ENCODE peak calls at places on chromosomes 12 and 14, in six cellular contexts. Y is esophagus muscularis mucosa, R is H54, M is breast epithelium, O is uterus, E is GM12892. J is an unnamed sample.

GRCh38 chr14:77240336-77240915 is 30.6 kb downstream of the NGB start:
- DNase-seq in Y (no peak), R (no peak), M (no peak), O (no peak), E (no peak), J (no peak)

GRCh38 chr14:68975667-68976066 is 3.4 kb downstream of the ACTN1 start:
- DNase-seq in Y (no peak), R (no peak), M (no peak), O (peak), E (no peak), J (no peak)

GRCh38 chr12:11688831-11689230 is 39.4 kb downstream of the ETV6 start:
- DNase-seq in Y (no peak), R (no peak), M (no peak), O (no peak), E (no peak), J (no peak)

GRCh38 chr12:42575717-42576116 is 13.8 kb downstream of the PRICKLE1 start:
- DNase-seq in Y (no peak), R (no peak), M (no peak), O (no peak), E (no peak), J (no peak)

GRCh38 chr14:50233335-50234250 is 2.2 kb upstream of the SOS2 start:
- DNase-seq in Y (no peak), R (no peak), M (no peak), O (no peak), E (no peak), J (no peak)

GRCh38 chr12:72273851-72274284 is 1.7 kb downstream of the TRHDE start:
- DNase-seq in Y (no peak), R (no peak), M (no peak), O (peak), E (no peak), J (no peak)

GRCh38 chr14:85415015-85415712 is 114.8 kb upstream of the FLRT2 start:
- DNase-seq in Y (no peak), R (peak), M (no peak), O (peak), E (no peak), J (peak)

GRCh38 chr14:84202486-84202885 is 1327.5 kb upstream of the FLRT2 start:
- DNase-seq in Y (no peak), R (no peak), M (no peak), O (no peak), E (no peak), J (no peak)

GRCh38 chr12:53695148-53696138 is 19.6 kb upstream of the ATP5MC2 start:
- DNase-seq in Y (no peak), R (peak), M (no peak), O (no peak), E (no peak), J (no peak)

GRCh38 chr14:55500219-55500701 is 59.8 kb upstream of the TBPL2 start:
- DNase-seq in Y (no peak), R (no peak), M (no peak), O (no peak), E (no peak), J (no peak)

GRCh38 chr12:89566615-89567014 is 40.8 kb upstream of the POC1B start:
- DNase-seq in Y (peak), R (no peak), M (no peak), O (no peak), E (no peak), J (no peak)

GRCh38 chr14:68791078-68791983 is 1.5 kb downstream of the ZFP36L1 start:
- DNase-seq in Y (peak), R (no peak), M (no peak), O (no peak), E (no peak), J (no peak)

GRCh38 chr12:96472384-96472783 is 17.0 kb upstream of the CFAP54 start:
- DNase-seq in Y (no peak), R (no peak), M (no peak), O (no peak), E (no peak), J (no peak)

GRCh38 chr12:125284945-125285344 is 219.7 kb downstream of the AACS start:
- DNase-seq in Y (no peak), R (no peak), M (no peak), O (no peak), E (no peak), J (no peak)

GRCh38 chr12:94614288-94614721 is 36.1 kb downstream of the TMCC3 start:
- DNase-seq in Y (no peak), R (no peak), M (no peak), O (no peak), E (no peak), J (no peak)

GRCh38 chr14:96940009-96940408 is 142.8 kb downstream of the VRK1 start:
- DNase-seq in Y (no peak), R (peak), M (no peak), O (no peak), E (no peak), J (no peak)

GRCh38 chr12:91817512-91817911 is 328.1 kb downstream of the BTG1 start:
- DNase-seq in Y (no peak), R (no peak), M (no peak), O (no peak), E (no peak), J (no peak)

GRCh38 chr14:105846312-105846711 is 319.9 kb downstream of the TMEM121 start:
- DNase-seq in Y (no peak), R (no peak), M (peak), O (no peak), E (no peak), J (no peak)

GRCh38 chr14:100428727-100429126 is 105.6 kb downstream of the SLC25A47 start:
- DNase-seq in Y (no peak), R (no peak), M (no peak), O (no peak), E (no peak), J (no peak)

GRCh38 chr14:100201701-100202100 is 37.2 kb upstream of the YY1 start:
- DNase-seq in Y (no peak), R (no peak), M (no peak), O (no peak), E (no peak), J (no peak)

GRCh38 chr14:22388669-22389625 is 200.1 kb downstream of the DAD1 start:
- DNase-seq in Y (no peak), R (peak), M (no peak), O (no peak), E (no peak), J (no peak)

GRCh38 chr14:103910262-103910935 is 17.9 kb upstream of the TDRD9 start:
- DNase-seq in Y (no peak), R (peak), M (peak), O (peak), E (no peak), J (no peak)
- TF ChIP-seq POLR2A in Y (no peak), R (no peak), M (no peak), O (no peak), E (no peak), J (no peak)

GRCh38 chr12:120706029-120706428 is 4.2 kb upstream of the UNC119B start:
- DNase-seq in Y (no peak), R (no peak), M (no peak), O (no peak), E (no peak), J (no peak)
- TF ChIP-seq POLR2A in Y (no peak), R (no peak), M (no peak), O (no peak), E (no peak), J (no peak)

DNA sequence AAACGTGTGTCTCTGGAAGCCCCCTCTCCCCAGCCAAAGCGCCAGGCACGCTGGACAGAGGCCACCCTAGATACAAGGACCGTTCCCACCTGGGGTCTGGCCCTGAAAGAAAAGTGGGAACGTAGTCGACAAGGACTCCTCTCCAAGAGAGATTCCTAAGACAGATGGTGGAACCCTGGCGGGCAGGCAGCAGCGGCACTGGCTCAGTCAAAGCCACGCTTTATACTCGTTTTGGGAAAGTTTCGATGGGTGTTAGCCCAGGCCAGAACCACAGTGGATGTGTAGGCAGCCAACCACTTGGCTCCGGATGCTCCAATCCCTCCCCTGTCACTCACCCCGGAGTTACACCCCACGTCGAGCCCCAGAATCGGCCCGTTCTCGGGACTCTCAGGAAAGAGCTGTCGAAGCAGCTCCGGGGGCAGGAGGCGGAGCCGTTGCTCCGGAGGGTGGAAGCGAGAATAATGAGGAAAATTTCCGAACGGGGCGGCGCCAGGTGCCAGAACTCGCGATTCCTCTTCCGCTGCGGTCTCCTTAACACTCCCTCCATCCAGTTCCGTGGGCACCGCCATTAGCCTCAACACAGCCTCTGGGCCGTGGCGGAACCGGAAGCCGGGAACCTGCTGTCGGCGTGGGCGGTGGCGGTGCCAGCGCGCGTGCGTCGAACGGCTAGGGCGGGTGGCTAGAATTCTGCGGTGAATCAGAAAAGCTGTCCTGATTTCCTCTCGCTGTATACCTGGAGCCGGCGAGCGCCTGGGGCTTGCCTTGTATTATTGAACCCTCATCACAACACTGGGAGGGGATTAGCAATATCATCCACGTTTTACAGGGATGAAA is at the start of gene BCDIN3D:
- DNase-seq in Y (peak), R (peak), M (peak), O (peak), E (peak), J (peak)
- TF ChIP-seq POLR2A in Y (peak), R (peak), M (peak), O (peak), E (peak), J (peak)

DNA sequence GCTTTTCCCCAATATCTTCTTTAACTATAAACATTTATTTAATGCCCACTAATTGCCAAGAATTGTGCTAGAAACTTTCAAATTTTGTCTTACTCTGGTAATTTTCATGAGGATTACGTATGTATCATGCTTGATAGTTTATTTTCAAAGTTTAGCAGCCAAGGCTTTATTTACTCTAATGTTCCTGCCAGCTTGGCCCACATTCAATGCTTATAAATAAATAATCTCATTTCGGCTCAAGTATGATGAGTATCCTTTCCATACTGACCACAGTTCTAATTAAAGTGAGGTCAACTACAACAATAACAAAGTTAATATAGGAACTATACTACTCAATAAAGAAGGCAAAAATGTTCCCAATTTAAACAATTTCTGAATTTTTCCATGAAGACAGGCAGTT is 259.2 kb downstream of the MED13L start:
- DNase-seq in Y (no peak), R (no peak), M (no peak), O (no peak), E (no peak), J (no peak)
- TF ChIP-seq POLR2A in Y (no peak), R (no peak), M (no peak), O (no peak), E (no peak), J (no peak)

GRCh38 chr14:64522591-64523355 is 17.8 kb upstream of the HSPA2 start:
- DNase-seq in Y (no peak), R (no peak), M (no peak), O (no peak), E (no peak), J (no peak)
- TF ChIP-seq POLR2A in Y (no peak), R (no peak), M (no peak), O (no peak), E (no peak), J (no peak)

GRCh38 chr12:27646149-27646548 is 50.1 kb upstream of the REP15 start:
- DNase-seq in Y (no peak), R (no peak), M (no peak), O (no peak), E (no peak), J (no peak)

GRCh38 chr12:27645671-27646070 is 50.6 kb upstream of the REP15 start:
- DNase-seq in Y (no peak), R (no peak), M (no peak), O (no peak), E (no peak), J (no peak)

GRCh38 chr12:27639265-27639664 is 57.0 kb upstream of the REP15 start:
- DNase-seq in Y (no peak), R (no peak), M (no peak), O (no peak), E (no peak), J (no peak)

GRCh38 chr12:27650011-27650410 is 46.2 kb upstream of the REP15 start:
- DNase-seq in Y (no peak), R (no peak), M (no peak), O (no peak), E (no peak), J (no peak)

DNA sequence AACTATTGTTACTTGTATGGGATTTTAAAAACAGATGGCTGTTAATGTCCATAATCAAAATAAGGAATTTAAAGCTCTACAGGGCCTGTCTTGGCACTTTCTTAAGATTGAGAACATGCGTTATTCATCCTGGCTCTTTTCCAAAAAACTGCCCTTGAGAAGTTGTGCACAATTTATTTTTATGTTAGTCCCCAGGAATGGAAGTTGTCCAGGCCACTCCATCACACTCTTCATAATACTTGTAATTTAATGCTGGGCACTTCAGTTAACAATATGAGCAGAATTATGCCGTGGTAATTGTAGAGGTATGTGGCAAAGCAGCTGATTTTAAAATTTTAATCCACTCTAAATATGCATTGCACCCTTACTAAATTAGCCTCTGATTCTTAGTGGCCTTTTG is 51.8 kb upstream of the REP15 start:
- DNase-seq in Y (no peak), R (no peak), M (no peak), O (no peak), E (no peak), J (no peak)
- TF ChIP-seq POLR2A in Y (no peak), R (no peak), M (no peak), O (no peak), E (no peak), J (no peak)

DNA sequence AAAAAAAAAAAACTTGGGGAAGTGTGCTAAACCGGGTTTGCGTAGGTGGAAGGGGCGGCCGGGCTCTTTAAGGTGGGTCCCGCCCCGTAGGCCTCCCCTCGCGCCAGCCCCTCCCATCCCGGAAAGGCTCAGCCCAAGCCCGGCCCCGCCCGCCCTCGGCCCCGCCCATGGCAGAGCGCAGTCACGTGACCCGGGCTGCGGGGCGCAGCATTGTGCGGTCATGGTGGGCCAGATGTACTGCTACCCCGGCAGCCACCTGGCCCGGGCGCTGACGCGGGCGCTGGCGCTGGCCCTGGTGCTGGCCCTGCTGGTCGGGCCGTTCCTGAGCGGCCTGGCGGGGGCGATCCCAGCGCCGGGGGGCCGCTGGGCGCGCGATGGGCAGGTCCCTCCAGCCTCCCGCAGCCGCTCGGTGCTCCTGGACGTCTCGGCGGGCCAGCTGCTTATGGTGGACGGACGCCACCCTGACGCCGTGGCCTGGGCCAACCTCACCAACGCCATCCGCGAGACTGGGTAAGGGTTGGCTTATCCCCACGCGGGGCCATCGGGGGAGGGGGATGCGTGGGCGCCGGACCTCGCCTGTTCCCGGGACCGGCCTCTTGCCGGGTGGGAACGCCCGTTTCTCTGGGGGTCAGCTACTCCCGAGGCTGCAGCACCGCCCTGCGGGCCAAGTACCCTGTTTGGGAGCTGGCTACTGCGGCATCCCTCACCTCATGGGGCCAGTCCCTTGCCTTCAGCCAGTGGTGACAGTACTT is at the start of gene PLBD2:
- DNase-seq in Y (peak), R (peak), M (peak), O (peak), E (peak), J (peak)
- TF ChIP-seq POLR2A in Y (peak), R (peak), M (no peak), O (peak), E (peak), J (peak)

DNA sequence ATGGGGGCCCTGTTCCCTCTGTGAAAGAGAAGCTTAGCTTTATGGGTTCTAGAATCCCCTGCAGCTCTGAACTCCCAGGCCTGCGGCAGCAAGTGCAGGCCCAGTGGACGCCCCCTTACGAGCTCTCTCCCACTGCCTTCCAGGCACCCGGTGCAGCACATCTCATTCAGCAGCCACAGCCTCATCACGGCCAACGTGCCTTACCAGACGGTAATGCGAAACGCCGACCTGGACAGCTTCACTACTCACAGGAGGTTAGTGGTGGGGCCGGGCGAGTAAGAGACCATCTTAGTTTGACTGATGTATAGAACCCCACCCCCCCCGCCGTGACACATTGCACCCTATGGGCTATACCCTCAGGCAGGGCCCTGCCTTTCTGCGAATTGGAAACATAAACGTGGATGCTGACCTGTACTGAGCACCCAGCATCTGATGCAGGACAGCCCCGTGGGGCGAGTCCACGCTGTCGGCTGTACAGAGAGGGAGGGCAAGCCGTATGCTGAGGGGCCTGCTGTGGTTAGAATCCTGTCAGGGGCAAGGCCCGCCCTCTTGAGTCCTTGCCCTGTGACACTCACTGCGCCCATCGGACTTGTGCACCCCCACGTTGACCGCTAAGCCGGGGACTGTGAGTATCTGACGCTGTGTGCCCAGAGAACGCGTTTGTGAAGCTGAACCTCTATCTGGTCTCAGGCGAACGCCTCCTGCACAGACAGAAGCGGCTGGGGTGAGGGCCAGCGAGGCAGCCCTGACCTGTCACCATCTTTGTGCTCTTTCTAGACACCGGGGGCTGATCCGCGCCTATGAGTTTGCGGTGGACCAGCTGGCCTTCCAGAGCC is 71.7 kb downstream of the TESC start:
- DNase-seq in Y (no peak), R (no peak), M (no peak), O (no peak), E (no peak), J (no peak)
- TF ChIP-seq POLR2A in Y (no peak), R (no peak), M (no peak), O (no peak), E (no peak), J (no peak)

GRCh38 chr12:111407371-111408115 is 1.8 kb downstream of the SH2B3 start:
- DNase-seq in Y (no peak), R (no peak), M (no peak), O (no peak), E (no peak), J (no peak)

GRCh38 chr12:111404362-111405148 is 1.2 kb upstream of the SH2B3 start:
- DNase-seq in Y (no peak), R (no peak), M (no peak), O (peak), E (no peak), J (no peak)

GRCh38 chr12:111405856-111406473 is at the start of gene SH2B3:
- DNase-seq in Y (no peak), R (no peak), M (no peak), O (peak), E (no peak), J (no peak)

GRCh38 chr12:111406474-111407370 is 999 bp downstream of the SH2B3 start:
- DNase-seq in Y (no peak), R (no peak), M (no peak), O (no peak), E (no peak), J (no peak)

GRCh38 chr12:111405149-111405855 is 421 bp upstream of the SH2B3 start:
- DNase-seq in Y (peak), R (peak), M (peak), O (peak), E (peak), J (peak)
- TF ChIP-seq POLR2A in Y (no peak), R (no peak), M (no peak), O (no peak), E (peak), J (no peak)

J was measured in suprapubic skin.